ENCODE peak calls at places on chromosomes 5 and 9, in four cellular contexts. M, Q, R and O are unnamed samples.

GRCh38 chr9:87667164-87667738 is 58.7 kb upstream of the CTSL start:
- DNase-seq in M (peak), Q (no peak), R (no peak), O (no peak)

GRCh38 chr5:131747180-131748105 is 49.4 kb downstream of the FNIP1 start:
- DNase-seq in M (no peak), Q (no peak), R (no peak), O (peak)

GRCh38 chr9:79817469-79818004 is 245.8 kb downstream of the TLE4 start:
- DNase-seq in M (no peak), Q (no peak), R (no peak), O (peak)

GRCh38 chr5:141150215-141150992 is 547 bp downstream of the PCDHB6 start:
- DNase-seq in M (no peak), Q (no peak), R (no peak), O (no peak)

GRCh38 chr5:167916706-167917105 is 374.7 kb upstream of the WWC1 start:
- DNase-seq in M (no peak), Q (no peak), R (no peak), O (no peak)

GRCh38 chr5:37658440-37658839 is 181.4 kb downstream of the GDNF start:
- DNase-seq in M (no peak), Q (no peak), R (no peak), O (no peak)

GRCh38 chr5:160926428-160926827 is 74.4 kb upstream of the ATP10B start:
- DNase-seq in M (no peak), Q (peak), R (no peak), O (no peak)

GRCh38 chr5:159519365-159519764 is 189.1 kb upstream of the IL12B start:
- DNase-seq in M (no peak), Q (no peak), R (no peak), O (no peak)

GRCh38 chr9:6024035-6024554 is 8.7 kb upstream of the RANBP6 start:
- DNase-seq in M (peak), Q (peak), R (no peak), O (peak)

GRCh38 chr5:148909001-148909400 is 82.6 kb downstream of the ADRB2 start:
- DNase-seq in M (no peak), Q (no peak), R (no peak), O (no peak)

GRCh38 chr9:32603914-32604852 is 31.2 kb upstream of the NDUFB6 start:
- DNase-seq in M (peak), Q (no peak), R (no peak), O (no peak)

GRCh38 chr9:94805585-94805984 is 79.1 kb downstream of the AOPEP start:
- DNase-seq in M (no peak), Q (peak), R (no peak), O (no peak)

GRCh38 chr5:14077501-14077900 is 65.6 kb upstream of the TRIO start:
- DNase-seq in M (no peak), Q (no peak), R (no peak), O (no peak)

GRCh38 chr9:93601666-93602065 is 25.3 kb downstream of the PHF2 start:
- DNase-seq in M (no peak), Q (no peak), R (no peak), O (no peak)

GRCh38 chr5:15889001-15889400 is 290.6 kb downstream of the MARCHF11 start:
- DNase-seq in M (peak), Q (no peak), R (no peak), O (no peak)

GRCh38 chr5:41115281-41115680 is 44.1 kb upstream of the MROH2B start:
- DNase-seq in M (no peak), Q (no peak), R (no peak), O (no peak)

GRCh38 chr5:165029471-165029870 is 1524.1 kb downstream of the MAT2B start:
- DNase-seq in M (peak), Q (no peak), R (no peak), O (no peak)

GRCh38 chr5:145989428-145989827 is 53.0 kb downstream of the SH3RF2 start:
- DNase-seq in M (peak), Q (no peak), R (no peak), O (no peak)

GRCh38 chr5:33894566-33894965 is 2.8 kb upstream of the ADAMTS12 start:
- DNase-seq in M (no peak), Q (no peak), R (no peak), O (no peak)

GRCh38 chr5:62259699-62260220 is 46.2 kb upstream of the KIF2A start:
- DNase-seq in M (no peak), Q (no peak), R (no peak), O (no peak)

GRCh38 chr5:2900360-2900759 is 148.9 kb upstream of the IRX2 start:
- DNase-seq in M (no peak), Q (no peak), R (no peak), O (no peak)

GRCh38 chr5:131019601-131020315 is 145.3 kb downstream of the HINT1 start:
- DNase-seq in M (no peak), Q (no peak), R (no peak), O (no peak)

GRCh38 chr5:85784746-85785145 is 833.0 kb upstream of the COX7C start:
- DNase-seq in M (no peak), Q (no peak), R (no peak), O (no peak)

GRCh38 chr9:5186416-5187169 is 1.2 kb upstream of the INSL6 start:
- DNase-seq in M (peak), Q (peak), R (peak), O (no peak)